ENCODE peak calls at places on chromosomes 12 and 14, in ten cellular contexts. G, T, I, A, J, B, X, E, V and C are unnamed samples.

GRCh38 chr14:77154421-77154820 is 12.8 kb upstream of the ZDHHC22 start:
- DNase-seq in G (no peak), T (no peak), I (no peak), A (no peak), J (no peak), B (no peak), X (no peak), E (no peak), V (no peak), C (no peak)

GRCh38 chr14:37466003-37466622 is 128.9 kb downstream of the FOXA1 start:
- DNase-seq in G (no peak), T (no peak), I (no peak), A (no peak), J (no peak), B (no peak), X (no peak), E (no peak), V (no peak), C (no peak)

GRCh38 chr12:13049816-13050215 is 5.6 kb downstream of the FAM234B start:
- DNase-seq in G (peak; percentile 80), T (no peak), I (no peak), A (no peak), J (no peak), B (no peak), X (no peak), E (no peak), V (no peak), C (no peak)

GRCh38 chr12:51320695-51321320 is 3.2 kb downstream of the BIN2 start:
- DNase-seq in G (peak; percentile 81), T (no peak), I (no peak), A (peak; percentile 56), J (no peak), B (no peak), X (no peak), E (peak; percentile 47), V (no peak), C (no peak)

GRCh38 chr12:32413412-32413811 is 14.1 kb downstream of the FGD4 start:
- DNase-seq in G (no peak), T (no peak), I (no peak), A (no peak), J (no peak), B (no peak), X (no peak), E (no peak), V (no peak), C (no peak)

GRCh38 chr14:47194051-47194450 is 481.4 kb downstream of the MDGA2 start:
- DNase-seq in G (no peak), T (no peak), I (no peak), A (no peak), J (no peak), B (no peak), X (no peak), E (no peak), V (no peak), C (no peak)

GRCh38 chr12:110243227-110243626 is 37.8 kb upstream of the ATP2A2 start:
- DNase-seq in G (no peak), T (no peak), I (peak; percentile 37), A (no peak), J (no peak), B (no peak), X (no peak), E (no peak), V (no peak), C (no peak)

GRCh38 chr14:78345346-78345745 is 175.2 kb downstream of the NRXN3 start:
- DNase-seq in G (no peak), T (no peak), I (no peak), A (no peak), J (no peak), B (no peak), X (no peak), E (no peak), V (no peak), C (no peak)

GRCh38 chr12:44876554-44877275 is 600 bp upstream of the NELL2 start:
- DNase-seq in G (peak; percentile 10), T (no peak), I (peak; percentile 63), A (no peak), J (peak; percentile 39), B (peak; percentile 24), X (peak; percentile 19), E (no peak), V (peak; percentile 54), C (peak; percentile 31)

GRCh38 chr12:1691123-1692007 is 495 bp downstream of the ADIPOR2 start:
- DNase-seq in G (peak; percentile 23), T (no peak), I (peak; percentile 66), A (peak; percentile 31), J (no peak), B (peak; percentile 37), X (peak; percentile 52), E (no peak), V (peak; percentile 77), C (no peak)

GRCh38 chr12:4134833-4135597 is 138.5 kb upstream of the CCND2 start:
- DNase-seq in G (no peak), T (no peak), I (peak; percentile 42), A (no peak), J (no peak), B (no peak), X (no peak), E (no peak), V (no peak), C (no peak)

GRCh38 chr14:30020271-30020670 is 92.6 kb upstream of the PRKD1 start:
- DNase-seq in G (no peak), T (no peak), I (no peak), A (no peak), J (no peak), B (no peak), X (no peak), E (no peak), V (no peak), C (no peak)

GRCh38 chr14:51884086-51884927 is 23.9 kb downstream of the GNG2 start:
- DNase-seq in G (peak; percentile 67), T (peak; percentile 59), I (no peak), A (peak; percentile 90), J (no peak), B (no peak), X (no peak), E (peak; percentile 49), V (no peak), C (no peak)

GRCh38 chr14:33668066-33668465 is 282.8 kb downstream of the EGLN3 start:
- DNase-seq in G (peak; percentile 42), T (no peak), I (no peak), A (no peak), J (no peak), B (no peak), X (no peak), E (no peak), V (no peak), C (no peak)

GRCh38 chr14:100309028-100309718 is 2.9 kb upstream of the SLC25A29 start:
- DNase-seq in G (no peak), T (no peak), I (no peak), A (peak; percentile 32), J (no peak), B (no peak), X (no peak), E (no peak), V (no peak), C (no peak)

GRCh38 chr12:102454808-102455760 is 25.3 kb downstream of the IGF1 start:
- DNase-seq in G (peak; percentile 52), T (peak; percentile 47), I (peak; percentile 55), A (peak; percentile 65), J (no peak), B (no peak), X (no peak), E (peak; percentile 39), V (no peak), C (no peak)

GRCh38 chr12:102454330-102454729 is 26.0 kb downstream of the IGF1 start:
- DNase-seq in G (no peak), T (no peak), I (no peak), A (no peak), J (no peak), B (no peak), X (no peak), E (no peak), V (no peak), C (no peak)

GRCh38 chr12:102452605-102453004 is 27.8 kb downstream of the IGF1 start:
- DNase-seq in G (no peak), T (no peak), I (no peak), A (no peak), J (no peak), B (no peak), X (no peak), E (no peak), V (no peak), C (no peak)
- TF ChIP-seq CTCF in G (no peak), T (no peak), I (no peak), A (no peak), J (no peak), B (no peak), X (no peak), E (no peak), V (no peak), C (no peak)

GRCh38 chr12:130661501-130662255 is 54.4 kb downstream of the RIMBP2 start:
- DNase-seq in G (no peak), T (no peak), I (no peak), A (no peak), J (no peak), B (no peak), X (no peak), E (no peak), V (no peak), C (no peak)
- TF ChIP-seq CTCF in G (no peak), T (no peak), I (no peak), A (no peak), J (no peak), B (no peak), X (no peak), E (no peak), V (peak; percentile 57), C (no peak)

GRCh38 chr12:113103756-113104450 is 31.7 kb downstream of the RASAL1 start:
- DNase-seq in G (no peak), T (no peak), I (no peak), A (no peak), J (peak; percentile 59), B (no peak), X (peak; percentile 57), E (no peak), V (peak; percentile 34), C (no peak)
- TF ChIP-seq CTCF in G (no peak), T (no peak), I (no peak), A (no peak), J (no peak), B (no peak), X (no peak), E (no peak), V (peak; percentile 33), C (no peak)

DNA sequence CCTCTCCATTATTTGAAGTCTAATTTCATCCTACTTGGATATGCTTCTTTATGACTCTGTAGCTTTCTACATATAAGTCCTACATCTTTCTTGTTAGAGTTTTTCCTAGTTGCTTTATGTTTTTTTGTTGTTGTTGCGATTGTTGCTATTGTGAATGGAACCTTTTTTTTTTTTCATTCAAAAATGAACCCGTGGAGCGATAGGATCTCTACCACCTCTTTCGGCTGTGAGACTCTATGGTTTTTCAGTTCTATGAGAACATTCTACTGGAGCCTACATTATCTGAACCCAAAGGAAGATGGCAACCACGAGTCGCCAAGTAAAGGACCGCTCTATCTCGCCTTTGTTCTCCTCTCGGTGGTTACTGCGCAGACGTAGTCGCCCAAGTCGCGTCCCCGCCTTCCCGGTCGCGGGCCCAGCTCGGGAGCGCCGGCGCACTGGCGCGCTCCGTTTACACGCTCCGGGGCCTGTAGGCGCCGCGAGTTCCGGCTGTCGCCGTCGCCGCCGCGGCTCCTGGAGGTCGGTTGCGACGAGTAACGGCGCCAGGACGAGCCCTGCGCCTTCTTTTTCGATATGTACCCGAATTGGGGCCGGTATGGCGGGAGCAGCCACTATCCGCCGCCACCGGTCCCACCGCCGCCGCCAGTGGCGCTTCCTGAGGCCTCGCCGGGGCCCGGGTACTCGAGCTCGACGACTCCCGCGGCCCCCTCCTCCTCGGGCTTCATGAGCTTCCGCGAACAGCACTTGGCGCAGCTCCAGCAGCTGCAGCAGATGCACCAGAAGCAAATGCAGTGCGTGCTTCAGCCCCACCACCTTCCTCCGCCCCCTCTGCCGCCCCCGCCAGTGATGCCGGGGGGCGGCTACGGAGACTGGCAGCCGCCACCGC is at the start of gene YLPM1:
- DNase-seq in G (peak; percentile 98), T (peak; percentile 78), I (peak; percentile 96), A (peak; percentile 89), J (peak; percentile 94), B (peak; percentile 92), X (peak; percentile 92), E (peak; percentile 96), V (peak; percentile 80), C (peak; percentile 50)
- TF ChIP-seq CTCF in G (peak; percentile 74), T (peak; percentile 67), I (peak; percentile 36), A (peak; percentile 7), J (peak; percentile 57), B (no peak), X (peak; percentile 46), E (peak; percentile 58), V (peak; percentile 49), C (no peak)